ENCODE peak calls at places on chromosomes 13 and 19, in ten cellular contexts. X is IMR-90; S is MM.1S; O is left lung; F is CD8-positive, alpha-beta memory T cell; W is AG10803; V is colonic mucosa; Y is OCI-LY7; L is fibroblast of pulmonary artery; P is CD4-positive, alpha-beta memory T cell. C is an unnamed sample.

GRCh38 chr19:40808497-40808896 is 9.5 kb downstream of the EGLN2 start:
- DNase-seq in X (no peak), S (no peak), O (no peak), F (no peak), W (no peak), V (no peak), Y (no peak), L (no peak), P (no peak), C (no peak)

GRCh38 chr19:5484398-5485285 is 29.4 kb downstream of the ZNRF4 start:
- DNase-seq in X (peak; percentile 60), S (no peak), O (no peak), F (no peak), W (no peak), V (no peak), Y (no peak), L (no peak), P (no peak), C (no peak)

GRCh38 chr19:19642506-19643157 is 825 bp downstream of the GMIP start:
- DNase-seq in X (no peak), S (no peak), O (no peak), F (peak; percentile 27), W (peak; percentile 8), V (no peak), Y (peak; percentile 29), L (no peak), P (no peak), C (no peak)

GRCh38 chr13:21901772-21902708 is 231.2 kb downstream of the FGF9 start:
- DNase-seq in X (peak; percentile 4), S (no peak), O (no peak), F (no peak), W (peak; percentile 41), V (no peak), Y (no peak), L (no peak), P (no peak), C (no peak)

GRCh38 chr19:4456566-4456842 is 1.1 kb downstream of the UBXN6 start:
- DNase-seq in X (peak; percentile 75), S (no peak), O (no peak), F (no peak), W (peak; percentile 74), V (peak; percentile 45), Y (no peak), L (peak; percentile 71), P (no peak), C (no peak)

GRCh38 chr13:51935326-51936171 is 73.8 kb downstream of the CCDC70 start:
- DNase-seq in X (no peak), S (no peak), O (no peak), F (no peak), W (no peak), V (peak; percentile 52), Y (no peak), L (peak; percentile 14), P (no peak), C (no peak)

GRCh38 chr13:61706899-61707298 is 291.2 kb upstream of the PCDH20 start:
- DNase-seq in X (no peak), S (no peak), O (no peak), F (no peak), W (no peak), V (no peak), Y (no peak), L (no peak), P (no peak), C (no peak)

GRCh38 chr19:54266133-54266532 is 9.1 kb upstream of the LILRB5 start:
- DNase-seq in X (peak; percentile 59), S (peak; percentile 78), O (peak; percentile 84), F (peak; percentile 42), W (peak; percentile 46), V (peak; percentile 78), Y (peak; percentile 69), L (peak; percentile 75), P (peak; percentile 50), C (peak; percentile 68)

GRCh38 chr13:55244991-55245644 is 1895.6 kb upstream of the PRR20A start:
- DNase-seq in X (no peak), S (no peak), O (no peak), F (no peak), W (no peak), V (no peak), Y (no peak), L (no peak), P (no peak), C (peak; percentile 18)

GRCh38 chr19:566403-566802 is 6.0 kb upstream of the BSG start:
- DNase-seq in X (peak; percentile 31), S (no peak), O (no peak), F (no peak), W (peak; percentile 76), V (no peak), Y (no peak), L (peak; percentile 90), P (no peak), C (no peak)
- H3K4me3 ChIP-seq in X (no peak overlapping the region), S (no peak overlapping the region), O (no peak overlapping the region), F (no peak overlapping the region), W (no peak overlapping the region), V (no peak overlapping the region), Y (no peak overlapping the region), L (peak overlapping the region; percentile 12), P (no peak overlapping the region), C (no peak overlapping the region)

DNA sequence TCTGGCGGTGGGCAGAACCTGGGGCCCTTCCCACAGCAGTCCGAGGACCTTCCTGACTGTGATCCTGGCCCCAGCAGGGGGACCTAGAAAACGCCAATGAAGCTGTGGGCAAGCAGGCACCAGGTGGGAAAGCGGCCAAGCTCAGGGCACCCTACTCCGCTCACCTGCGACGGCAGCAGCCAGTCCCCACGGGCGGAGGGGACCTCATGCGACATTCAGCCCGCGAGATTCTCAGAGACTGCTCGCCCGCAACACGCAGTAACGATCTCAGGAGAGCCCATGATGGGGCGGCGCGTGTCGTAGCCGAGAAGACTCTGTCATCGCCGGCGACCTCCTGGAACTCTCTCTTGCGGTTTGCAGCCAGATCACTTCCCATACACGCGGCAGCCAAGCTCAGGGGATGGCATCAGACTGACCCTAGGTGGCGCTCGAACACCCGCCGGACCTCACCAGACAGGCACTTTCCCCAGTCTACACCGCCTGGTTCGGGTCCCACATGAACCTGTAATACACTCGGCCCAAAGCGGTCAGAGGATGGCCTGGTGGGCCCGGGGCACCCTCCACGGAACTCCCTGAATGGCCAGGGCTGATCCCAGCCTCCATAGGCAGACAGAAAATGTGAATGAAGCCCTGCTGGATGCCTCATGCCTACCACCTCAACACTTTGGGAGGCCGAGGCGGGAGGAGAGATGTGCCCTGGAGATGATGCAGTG is 26.5 kb downstream of the MAN2B1 start:
- DNase-seq in X (peak; percentile 77), S (peak; percentile 75), O (peak; percentile 94), F (peak; percentile 69), W (peak; percentile 80), V (peak; percentile 83), Y (peak; percentile 83), L (peak; percentile 82), P (peak; percentile 75), C (peak; percentile 58)
- H3K4me3 ChIP-seq in X (no peak overlapping the region), S (peak overlapping the region; percentile 33), O (no peak overlapping the region), F (peak overlapping the region; percentile 45), W (peak overlapping the region; percentile 43), V (no peak overlapping the region), Y (no peak overlapping the region), L (peak overlapping the region; percentile 11), P (no peak overlapping the region), C (no peak overlapping the region)

DNA sequence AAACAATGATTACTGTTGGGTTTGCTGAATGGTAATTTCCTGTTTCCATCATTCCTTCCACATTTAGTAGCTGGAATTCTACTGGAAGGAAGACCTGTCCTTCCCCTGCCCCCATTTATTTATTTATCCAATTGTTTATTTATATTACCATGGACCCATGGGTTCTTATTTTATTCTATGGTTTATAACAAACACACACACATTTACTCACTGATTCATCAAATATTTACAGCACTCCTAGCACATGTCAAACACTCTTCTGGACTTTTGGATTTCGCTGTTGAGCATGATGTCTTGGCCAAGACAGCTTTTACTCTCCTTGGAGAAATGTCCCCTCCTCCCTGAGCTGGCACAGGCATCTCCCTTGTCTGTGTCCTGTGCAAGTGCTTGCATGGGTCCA is 227.8 kb upstream of the MAB21L1 start:
- DNase-seq in X (peak; percentile 19), S (no peak), O (no peak), F (no peak), W (no peak), V (no peak), Y (no peak), L (no peak), P (no peak), C (no peak)
- H3K4me3 ChIP-seq in X (no peak overlapping the region), S (no peak overlapping the region), O (no peak overlapping the region), F (no peak overlapping the region), W (no peak overlapping the region), V (no peak overlapping the region), Y (no peak overlapping the region), L (no peak overlapping the region), P (no peak overlapping the region), C (no peak overlapping the region)

GRCh38 chr19:30717381-30717780 is 345.2 kb downstream of the ZNF536 start:
- DNase-seq in X (no peak), S (no peak), O (no peak), F (no peak), W (no peak), V (no peak), Y (no peak), L (no peak), P (no peak), C (no peak)

GRCh38 chr19:30719991-30720329 is 347.8 kb downstream of the ZNF536 start:
- DNase-seq in X (no peak), S (no peak), O (no peak), F (no peak), W (peak; percentile 20), V (no peak), Y (no peak), L (no peak), P (no peak), C (no peak)

GRCh38 chr19:30718014-30718413 is 345.8 kb downstream of the ZNF536 start:
- DNase-seq in X (no peak), S (no peak), O (no peak), F (no peak), W (no peak), V (no peak), Y (no peak), L (no peak), P (no peak), C (no peak)

GRCh38 chr19:30718728-30719127 is 346.5 kb downstream of the ZNF536 start:
- DNase-seq in X (no peak), S (no peak), O (no peak), F (no peak), W (no peak), V (no peak), Y (no peak), L (no peak), P (no peak), C (no peak)

DNA sequence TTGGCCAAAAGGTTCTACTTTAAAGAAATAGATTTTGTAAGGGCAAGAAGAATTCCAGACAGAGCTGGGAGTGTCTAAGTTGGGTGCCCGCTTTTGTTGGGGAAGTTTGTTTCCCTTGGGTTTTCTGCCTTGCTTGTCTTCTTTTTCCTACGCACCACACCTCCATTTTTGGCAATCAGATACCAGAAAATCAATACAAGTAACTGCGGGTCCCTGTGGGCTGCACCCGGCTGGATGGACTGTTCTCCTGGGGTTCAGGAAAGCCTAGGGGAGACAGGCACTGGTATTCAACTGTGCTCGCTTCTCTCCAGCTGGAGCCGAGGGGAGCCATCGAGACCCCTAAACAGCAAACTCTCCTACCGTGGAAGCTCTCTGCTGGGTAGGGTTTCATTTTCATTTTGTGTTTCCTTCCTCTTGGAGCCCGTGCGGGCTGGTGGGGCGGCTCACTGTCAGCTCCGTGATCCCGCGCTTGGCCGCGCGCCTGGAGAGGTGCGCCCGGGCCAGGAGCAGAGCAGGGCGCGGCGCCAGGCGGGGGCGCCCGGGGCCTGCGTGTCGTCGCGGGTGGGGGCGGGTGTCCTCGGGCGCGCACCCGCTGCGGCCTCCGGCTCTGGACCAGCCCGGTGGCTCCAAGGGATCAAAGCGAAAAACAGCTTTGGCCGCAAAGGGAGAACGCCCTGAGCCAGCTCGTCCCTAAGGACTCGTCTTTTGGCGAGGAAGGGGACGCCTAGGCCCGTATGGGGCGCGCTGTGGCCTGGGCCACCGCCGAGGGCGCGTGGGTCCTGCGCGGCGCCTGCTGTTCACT is 347.2 kb downstream of the ZNF536 start:
- DNase-seq in X (no peak), S (peak; percentile 14), O (no peak), F (no peak), W (peak; percentile 26), V (peak; percentile 44), Y (no peak), L (peak; percentile 13), P (no peak), C (no peak)
- H3K4me3 ChIP-seq in X (peak overlapping the region; percentile 53), S (peak overlapping the region; percentile 56), O (peak overlapping the region; percentile 59), F (no peak overlapping the region), W (peak overlapping the region; percentile 75), V (peak overlapping the region; percentile 44), Y (no peak overlapping the region), L (peak overlapping the region; percentile 57), P (no peak overlapping the region), C (no peak overlapping the region)

C was measured in Jurkat, Clone E6-1.